ENCODE peak calls at places on chromosomes 7 and 10, in four cellular contexts. One of them, this sample, is unnamed. For H3K4me1, the result is how much of the 10 kb centered on the place peaks cover.

GRCh38 chr7:71144963-71145362 is 13.0 kb downstream of the GALNT17 start:
- DNase-seq in neuronal stem cell: no peak
- DNase-seq in IMR-90: no peak
- DNase-seq in RWPE2: no peak
- DNase-seq in this sample: no peak

GRCh38 chr10:123229927-123230630 is 75.9 kb downstream of the BUB3 start:
- DNase-seq in neuronal stem cell: no peak
- DNase-seq in IMR-90: no peak
- DNase-seq in RWPE2: no peak
- DNase-seq in this sample: no peak

GRCh38 chr10:29917311-29917710 is 142.1 kb downstream of the JCAD start:
- DNase-seq in RWPE2: no peak
- DNase-seq in neuronal stem cell: no peak
- DNase-seq in IMR-90: no peak
- DNase-seq in this sample: peak

GRCh38 chr10:85976267-85976793 is 390.3 kb downstream of the GRID1 start:
- DNase-seq in neuronal stem cell: no peak
- DNase-seq in IMR-90: no peak
- DNase-seq in RWPE2: no peak
- DNase-seq in this sample: no peak

GRCh38 chr7:102310414-102310815 is 23.7 kb downstream of the SH2B2 start:
- DNase-seq in RWPE2: no peak
- DNase-seq in IMR-90: no peak
- DNase-seq in neuronal stem cell: no peak
- DNase-seq in this sample: no peak

GRCh38 chr10:114684822-114685209 is 26.7 kb upstream of the ABLIM1 start:
- DNase-seq in neuronal stem cell: no peak
- DNase-seq in RWPE2: no peak
- DNase-seq in IMR-90: peak
- DNase-seq in this sample: peak

GRCh38 chr10:97689637-97690036 is 2.6 kb upstream of the AVPI1 start:
- DNase-seq in IMR-90: peak
- DNase-seq in neuronal stem cell: no peak
- DNase-seq in RWPE2: peak
- DNase-seq in this sample: peak

GRCh38 chr7:100975391-100975821 is 6.0 kb downstream of the MUC12 start:
- DNase-seq in neuronal stem cell: no peak
- DNase-seq in IMR-90: no peak
- DNase-seq in RWPE2: no peak
- DNase-seq in this sample: no peak

GRCh38 chr7:42693722-42694121 is 218.1 kb downstream of the C7orf25 start:
- DNase-seq in neuronal stem cell: no peak
- DNase-seq in IMR-90: no peak
- DNase-seq in RWPE2: no peak
- DNase-seq in this sample: no peak

GRCh38 chr10:511101-511848 is 178.2 kb downstream of the DIP2C start:
- DNase-seq in RWPE2: no peak
- DNase-seq in IMR-90: peak
- DNase-seq in neuronal stem cell: peak
- DNase-seq in this sample: peak
- H3K27ac ChIP-seq in RWPE2: no peak
- H3K27ac ChIP-seq in IMR-90: no peak
- H3K27ac ChIP-seq in neuronal stem cell: no peak
- H3K27ac ChIP-seq in this sample: peak

GRCh38 chr10:104322416-104322782 is 15.9 kb downstream of the ITPRIP start:
- DNase-seq in RWPE2: no peak
- DNase-seq in neuronal stem cell: no peak
- DNase-seq in IMR-90: no peak
- DNase-seq in this sample: no peak
- H3K4me1 ChIP-seq in RWPE2: half or more
- H3K4me1 ChIP-seq in neuronal stem cell: under half
- H3K4me1 ChIP-seq in IMR-90: under half
- H3K4me1 ChIP-seq in this sample: under half

GRCh38 chr7:137772748-137773147 is 74.0 kb downstream of the DGKI start:
- DNase-seq in RWPE2: no peak
- DNase-seq in neuronal stem cell: no peak
- DNase-seq in IMR-90: peak
- DNase-seq in this sample: no peak
- H3K27ac ChIP-seq in RWPE2: peak
- H3K27ac ChIP-seq in neuronal stem cell: no peak
- H3K27ac ChIP-seq in IMR-90: no peak
- H3K27ac ChIP-seq in this sample: no peak

GRCh38 chr10:33237736-33238624 is 96.5 kb downstream of the NRP1 start:
- DNase-seq in neuronal stem cell: no peak
- DNase-seq in IMR-90: peak
- DNase-seq in RWPE2: peak
- DNase-seq in this sample: peak

GRCh38 chr10:33236916-33237315 is 97.6 kb downstream of the NRP1 start:
- DNase-seq in RWPE2: no peak
- DNase-seq in neuronal stem cell: no peak
- DNase-seq in IMR-90: no peak
- DNase-seq in this sample: no peak

GRCh38 chr10:33234779-33235178 is 99.7 kb downstream of the NRP1 start:
- DNase-seq in IMR-90: no peak
- DNase-seq in RWPE2: no peak
- DNase-seq in neuronal stem cell: no peak
- DNase-seq in this sample: peak

GRCh38 chr10:33235271-33235884 is 99.1 kb downstream of the NRP1 start:
- DNase-seq in neuronal stem cell: no peak
- DNase-seq in IMR-90: no peak
- DNase-seq in RWPE2: no peak
- DNase-seq in this sample: peak

DNA sequence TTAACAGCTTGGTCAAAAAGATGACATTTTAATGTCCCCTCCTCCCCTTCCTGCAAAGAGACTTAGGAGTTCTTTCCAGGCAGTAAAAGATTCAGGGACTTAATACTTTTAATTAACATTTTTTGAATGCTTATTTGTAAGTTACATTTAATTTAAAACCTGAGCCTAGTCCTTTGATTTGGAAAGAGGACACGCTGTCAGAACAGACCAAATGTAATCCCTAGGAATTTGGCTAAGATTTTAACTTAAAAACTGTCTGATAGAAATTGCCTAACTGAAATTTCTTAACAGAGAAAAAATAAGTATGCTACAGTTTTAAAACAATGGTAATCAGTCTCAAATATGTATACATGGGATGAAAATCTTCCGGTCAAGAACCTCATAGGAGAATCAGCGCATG is 98.5 kb downstream of the NRP1 start:
- DNase-seq in RWPE2: no peak
- DNase-seq in IMR-90: no peak
- DNase-seq in neuronal stem cell: no peak
- DNase-seq in this sample: no peak
- H3K4me1 ChIP-seq in RWPE2: under half
- H3K4me1 ChIP-seq in IMR-90: under half
- H3K4me1 ChIP-seq in neuronal stem cell: under half
- H3K4me1 ChIP-seq in this sample: under half

GRCh38 chr10:16472828-16473227 is 36.0 kb downstream of the PTER start:
- DNase-seq in neuronal stem cell: no peak
- DNase-seq in IMR-90: no peak
- DNase-seq in RWPE2: no peak
- DNase-seq in this sample: no peak
- H3K27ac ChIP-seq in neuronal stem cell: no peak
- H3K27ac ChIP-seq in IMR-90: no peak
- H3K27ac ChIP-seq in RWPE2: no peak
- H3K27ac ChIP-seq in this sample: no peak

DNA sequence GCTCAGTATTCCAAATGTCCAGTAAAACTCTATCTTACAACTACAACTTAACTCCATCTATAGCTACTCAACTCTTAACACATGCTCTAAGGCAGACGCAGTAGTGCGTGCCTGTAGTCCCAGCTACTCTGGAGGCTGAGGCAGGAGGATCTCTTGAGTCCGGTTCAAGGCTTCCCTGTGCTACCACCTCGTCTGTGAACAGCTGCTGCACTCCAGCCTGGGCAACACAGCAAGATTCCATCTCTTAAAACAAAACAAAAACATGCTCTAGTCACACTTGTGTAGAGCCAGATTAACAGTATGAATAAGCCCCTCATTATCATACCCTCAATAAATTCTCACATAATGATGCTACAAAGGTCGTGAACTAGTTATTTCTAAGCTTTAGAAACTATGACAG is 3.6 kb downstream of the BAZ1B start:
- DNase-seq in RWPE2: peak
- DNase-seq in neuronal stem cell: no peak
- DNase-seq in IMR-90: no peak
- DNase-seq in this sample: no peak
- H3K4me1 ChIP-seq in RWPE2: under half
- H3K4me1 ChIP-seq in neuronal stem cell: under half
- H3K4me1 ChIP-seq in IMR-90: under half
- H3K4me1 ChIP-seq in this sample: under half

This sample was measured in cardiac muscle cell.